ENCODE peak calls at places on chromosomes 11 and 22, in nine cellular contexts. T is HCT116; N is body of pancreas; L is CD8-positive, alpha-beta T cell; Q is prostate gland; W is gastrocnemius medialis; O is hepatocyte; I is aorta; F is tibial nerve. Y is an unnamed sample.

GRCh38 chr11:130403301-130403804 is 25.1 kb downstream of the ADAMTS8 start:
- DNase-seq in N (peak; percentile 43), F (no peak), Q (no peak), T (no peak), W (no peak), L (no peak), I (peak; percentile 89), O (peak; percentile 66), Y (no peak)

GRCh38 chr11:118435233-118435892 is 929 bp upstream of the KMT2A start:
- DNase-seq in T (peak; percentile 18), Q (peak; percentile 26), W (peak; percentile 35), N (peak; percentile 52), F (peak; percentile 16), I (peak; percentile 58), O (peak; percentile 64), L (peak; percentile 70), Y (peak; percentile 75)

GRCh38 chr11:32315121-32315520 is 120.2 kb downstream of the WT1 start:
- DNase-seq in W (no peak), I (no peak), L (no peak), O (no peak), N (no peak), F (no peak), T (no peak), Q (no peak), Y (no peak)

GRCh38 chr22:22702159-22702873 is 57.9 kb downstream of the GGTLC2 start:
- DNase-seq in I (no peak), F (no peak), W (no peak), O (peak; percentile 60), Q (no peak), L (no peak), T (no peak), N (no peak), Y (no peak)

GRCh38 chr22:20859615-20860014 is 808 bp downstream of the SNAP29 start:
- DNase-seq in Q (no peak), F (no peak), W (no peak), T (no peak), O (no peak), N (no peak), I (no peak), L (no peak), Y (peak; percentile 18)

GRCh38 chr22:46915978-46916730 is 153.7 kb downstream of the TBC1D22A start:
- DNase-seq in L (no peak), O (no peak), N (no peak), F (no peak), Q (no peak), T (no peak), W (no peak), I (no peak), Y (peak; percentile 26)

GRCh38 chr22:37657590-37658132 is 862 bp upstream of the PDXP start:
- DNase-seq in O (no peak), I (no peak), Q (no peak), W (no peak), N (no peak), F (no peak), T (no peak), L (no peak), Y (no peak)

GRCh38 chr11:13013054-13013488 is 4.0 kb downstream of the RASSF10 start:
- DNase-seq in W (no peak), T (no peak), N (no peak), Q (no peak), F (no peak), O (no peak), I (no peak), L (no peak), Y (no peak)

GRCh38 chr11:10451399-10452116 is 3.5 kb upstream of the AMPD3 start:
- DNase-seq in F (no peak), O (no peak), Q (no peak), T (no peak), N (no peak), L (no peak), W (no peak), I (no peak), Y (no peak)

GRCh38 chr22:20751185-20751851 is 22.6 kb upstream of the SERPIND1 start:
- DNase-seq in Q (peak; percentile 16), L (no peak), I (no peak), W (no peak), O (no peak), F (no peak), N (no peak), T (no peak), Y (no peak)

GRCh38 chr22:45524157-45524556 is 21.5 kb downstream of the FBLN1 start:
- DNase-seq in N (no peak), L (no peak), I (peak; percentile 82), F (no peak), O (no peak), T (no peak), Q (no peak), W (no peak), Y (no peak)

GRCh38 chr22:18024276-18024939 is at the start of gene MICAL3:
- DNase-seq in I (peak; percentile 68), T (peak; percentile 34), Q (peak; percentile 57), L (peak; percentile 56), W (peak; percentile 46), N (peak; percentile 66), F (peak; percentile 17), O (peak; percentile 88), Y (peak; percentile 70)

DNA sequence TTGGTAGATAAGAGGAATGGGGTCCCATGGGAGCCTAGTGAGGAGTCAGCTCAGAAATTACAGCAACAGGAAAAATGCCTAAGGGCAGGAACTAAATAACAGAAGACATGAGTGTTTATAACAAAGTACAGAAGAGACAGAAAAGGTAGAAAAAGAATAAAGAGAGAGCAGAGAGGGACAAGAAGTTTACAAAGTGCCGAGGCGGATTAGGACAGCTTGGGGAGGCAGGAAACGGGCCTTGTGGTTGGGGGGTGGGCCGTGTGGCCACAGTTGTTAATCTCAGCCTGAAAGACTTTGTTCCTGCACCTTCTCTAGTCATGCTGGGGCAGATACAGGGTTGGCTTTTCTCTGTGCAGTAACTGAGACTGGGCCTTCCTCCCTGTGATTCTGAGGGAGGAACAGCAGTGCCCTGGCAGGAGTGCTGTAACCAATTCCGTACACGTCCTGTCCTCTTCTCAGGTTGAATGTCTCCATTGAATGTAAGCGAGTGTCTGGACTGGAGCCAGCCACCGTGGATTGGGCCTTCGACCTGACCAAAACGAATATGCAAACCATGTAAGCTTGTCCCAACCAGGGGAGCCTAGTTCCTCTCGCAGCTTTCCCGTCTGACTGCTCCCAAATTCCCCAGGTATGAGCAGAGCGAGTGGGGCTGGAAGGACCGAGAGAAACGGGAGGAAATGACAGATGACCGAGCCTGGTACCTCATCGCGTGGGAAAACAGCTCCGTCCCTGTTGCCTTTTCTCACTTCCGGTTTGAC is 13.2 kb downstream of the NAA40 start:
- DNase-seq in I (no peak), T (no peak), N (no peak), L (peak; percentile 47), F (no peak), Q (peak; percentile 34), O (no peak), W (no peak), Y (no peak)
- H3K36me3 ChIP-seq in I (no peaks in the 10 kb centered on the region), T (peaks cover 36% of the 10 kb centered on the region), N (peaks cover 14% of the 10 kb centered on the region), L (peaks cover 24% of the 10 kb centered on the region), F (no peaks in the 10 kb centered on the region), Q (no peaks in the 10 kb centered on the region), O (no peaks in the 10 kb centered on the region), W (peaks cover 33% of the 10 kb centered on the region), Y (peaks cover 35% of the 10 kb centered on the region)

GRCh38 chr22:30114356-30114755 is 34.1 kb downstream of the HORMAD2 start:
- DNase-seq in I (no peak), W (no peak), N (no peak), F (no peak), T (no peak), Q (no peak), L (no peak), O (no peak), Y (no peak)

GRCh38 chr22:30115705-30116104 is 35.4 kb downstream of the HORMAD2 start:
- DNase-seq in O (no peak), I (no peak), T (peak; percentile 8), Q (no peak), W (no peak), F (no peak), L (no peak), N (no peak), Y (no peak)

GRCh38 chr22:30117256-30117655 is 37.0 kb downstream of the HORMAD2 start:
- DNase-seq in O (no peak), I (no peak), L (no peak), F (no peak), N (no peak), W (no peak), T (no peak), Q (no peak), Y (no peak)

GRCh38 chr22:30113494-30113893 is 33.2 kb downstream of the HORMAD2 start:
- DNase-seq in W (no peak), L (no peak), O (no peak), F (no peak), N (no peak), Q (no peak), T (no peak), I (no peak), Y (no peak)

DNA sequence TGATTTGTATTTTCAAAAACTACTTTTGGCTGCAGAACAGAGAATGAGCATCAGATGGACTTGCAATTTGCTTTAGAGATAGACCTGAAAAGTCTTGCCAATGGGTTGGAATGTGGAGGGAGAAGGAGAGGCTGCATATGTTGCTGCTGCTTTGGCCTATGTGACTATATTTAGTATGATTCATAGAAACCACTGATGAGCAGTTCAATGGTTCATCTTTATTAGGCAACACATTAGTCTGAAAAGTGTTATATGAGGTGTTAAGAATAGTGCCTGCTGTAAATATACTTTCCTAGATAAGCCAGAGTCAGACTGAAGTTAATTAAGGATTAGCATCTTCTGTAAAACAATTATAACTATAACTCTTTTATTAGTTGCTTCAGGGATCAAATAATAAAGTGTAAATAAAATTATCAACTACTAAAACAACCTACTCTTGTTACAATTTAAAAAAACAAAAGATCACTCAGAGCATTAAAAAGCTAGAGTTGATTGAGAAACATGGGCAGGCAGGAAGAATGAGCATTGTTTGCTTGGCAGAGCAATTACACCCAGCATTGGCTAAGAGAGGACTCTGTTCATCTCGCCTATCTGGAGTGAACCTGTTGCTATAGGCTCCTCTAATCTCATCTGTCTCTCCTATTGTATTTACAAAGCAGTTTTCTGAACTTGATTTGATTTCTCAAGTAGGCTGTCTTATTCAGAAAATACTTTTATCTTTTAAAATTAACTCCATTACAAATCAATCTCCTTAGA is 36.3 kb downstream of the HORMAD2 start:
- DNase-seq in F (no peak), L (no peak), I (no peak), N (no peak), Q (no peak), T (no peak), O (peak; percentile 39), W (no peak), Y (no peak)
- H3K4me3 ChIP-seq in F (no peak overlapping the region), L (no peak overlapping the region), I (no peak overlapping the region), N (no peak overlapping the region), Q (no peak overlapping the region), T (no peak overlapping the region), O (no peak overlapping the region), W (no peak overlapping the region), Y (no peak overlapping the region)

GRCh38 chr11:603154-603553 is 12.6 kb downstream of the IRF7 start:
- DNase-seq in N (no peak), Q (no peak), W (no peak), O (no peak), L (no peak), T (no peak), I (no peak), F (no peak), Y (no peak)
- H3K36me3 ChIP-seq in N (peaks cover 63% of the 10 kb centered on the region), Q (peaks cover 26% of the 10 kb centered on the region), W (peaks cover 93% of the 10 kb centered on the region), O (no peaks in the 10 kb centered on the region), L (peaks cover 57% of the 10 kb centered on the region), T (peaks cover 49% of the 10 kb centered on the region), I (peaks cover 15% of the 10 kb centered on the region), F (peaks cover 4% of the 10 kb centered on the region), Y (peaks cover 99% of the 10 kb centered on the region)

DNA sequence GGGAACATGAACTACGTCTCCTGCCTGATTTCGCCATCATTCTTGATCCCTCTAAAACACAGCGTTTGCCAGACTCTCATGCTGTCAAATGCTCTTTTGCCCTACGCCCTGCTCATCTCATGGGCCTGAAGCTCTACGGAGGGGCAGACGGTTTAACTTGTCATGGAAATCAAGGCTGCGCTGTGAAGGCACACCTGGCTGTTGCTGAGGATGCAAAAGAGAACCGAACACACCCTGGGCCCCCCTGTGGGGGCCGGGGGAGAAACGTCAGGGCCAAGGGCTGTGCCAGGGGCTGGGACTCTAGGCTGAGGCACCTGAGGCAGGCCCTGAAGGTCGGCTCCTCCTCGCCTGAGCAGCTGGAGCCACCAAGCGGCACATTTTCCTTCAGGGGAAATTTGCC is 957.2 kb downstream of the BRD1 start:
- DNase-seq in T (no peak), Q (no peak), O (no peak), I (no peak), W (no peak), L (no peak), F (no peak), N (no peak), Y (peak; percentile 30)
- H3K4me3 ChIP-seq in T (no peak overlapping the region), Q (no peak overlapping the region), O (no peak overlapping the region), I (no peak overlapping the region), W (no peak overlapping the region), L (no peak overlapping the region), F (no peak overlapping the region), N (no peak overlapping the region), Y (no peak overlapping the region)

Y was measured in upper lobe of right lung.